ENCODE peak calls at places on chromosome X, in nine cellular contexts. B is endothelial cell, Z is astrocyte of the hippocampus, Y is posterior cingulate gyrus, R is tibial artery, H is WTC11, E is iris pigment epithelial cell, A is adipocyte, W is amygdala. O is an unnamed sample.

GRCh38 chrX:78753571-78753970 is 6.1 kb downstream of the LPAR4 start:
- DNase-seq in B (no peak), Z (peak; percentile 5), Y (no peak), R (no peak), H (no peak), E (no peak), A (no peak), W (no peak), O (peak; percentile 4)

GRCh38 chrX:41145920-41146608 is 60.8 kb downstream of the USP9X start:
- DNase-seq in B (no peak), Z (peak; percentile 77), Y (no peak), R (no peak), H (no peak), E (peak; percentile 94), A (peak; percentile 88), W (no peak), O (peak; percentile 86)

GRCh38 chrX:19602866-19603620 is 87.7 kb upstream of the MAP3K15 start:
- DNase-seq in B (no peak), Z (peak; percentile 67), Y (no peak), R (peak; percentile 20), H (no peak), E (peak; percentile 84), A (peak; percentile 57), W (no peak), O (peak; percentile 90)

GRCh38 chrX:17682259-17682658 is 55.0 kb upstream of the SCML1 start:
- DNase-seq in B (no peak), Z (no peak), Y (no peak), R (no peak), H (no peak), E (no peak), A (no peak), W (no peak), O (no peak)

GRCh38 chrX:103211012-103211715 is 3.7 kb upstream of the BEX4 start:
- DNase-seq in B (peak; percentile 45), Z (peak; percentile 63), Y (no peak), R (peak; percentile 32), H (peak; percentile 22), E (peak; percentile 43), A (peak; percentile 81), W (peak; percentile 1), O (peak; percentile 55)

GRCh38 chrX:46446727-46447378 is 98.4 kb downstream of the ZNF674 start:
- DNase-seq in B (peak; percentile 82), Z (peak; percentile 84), Y (peak; percentile 76), R (peak; percentile 83), H (peak; percentile 82), E (peak; percentile 48), A (peak; percentile 82), W (peak; percentile 57), O (peak; percentile 86)

GRCh38 chrX:111645607-111646006 is 35.4 kb upstream of the ALG13 start:
- DNase-seq in B (no peak), Z (no peak), Y (no peak), R (no peak), H (no peak), E (no peak), A (no peak), W (no peak), O (no peak)

GRCh38 chrX:9555354-9555753 is 90.5 kb downstream of the TBL1X start:
- DNase-seq in B (no peak), Z (no peak), Y (no peak), R (no peak), H (no peak), E (peak; percentile 44), A (no peak), W (no peak), O (no peak)

GRCh38 chrX:24026403-24026801 is 584 bp downstream of the KLHL15 start:
- DNase-seq in B (no peak), Z (peak; percentile 26), Y (no peak), R (no peak), H (no peak), E (peak; percentile 4), A (peak; percentile 37), W (no peak), O (peak; percentile 3)

O was measured in M059J.